ENCODE peak calls at places on chromosomes 1 and 21, in nine cellular contexts. P is H54, O is mammary epithelial cell, F is mucosa of descending colon, G is NCI-H1105 treated with DMSO at 0.1 percent for 48 hours, A is T follicular helper cell, J is HFF-Myc, Q is NCI-H1417, U is ELR. X is an unnamed sample.

GRCh38 chr1:110634455-110635281 is 28.5 kb upstream of the KCNA2 start:
- DNase-seq in P (peak), O (peak), F (peak), G (no peak), A (peak), J (no peak), Q (no peak), U (peak), X (peak)

GRCh38 chr1:11795238-11795890 is 10.4 kb downstream of the MTHFR start:
- DNase-seq in P (no peak), O (no peak), F (no peak), G (no peak), A (no peak), J (no peak), Q (no peak), U (no peak), X (no peak)

GRCh38 chr1:236400061-236400638 is 6.1 kb downstream of the EDARADD start:
- DNase-seq in P (no peak), O (no peak), F (no peak), G (no peak), A (no peak), J (no peak), Q (no peak), U (no peak), X (no peak)

GRCh38 chr1:222618001-222618879 is at the start of gene MIA3:
- DNase-seq in P (peak), O (no peak), F (peak), G (peak), A (peak), J (peak), Q (peak), U (peak), X (peak)

GRCh38 chr1:24898152-24898908 is 31.7 kb downstream of the RUNX3 start:
- DNase-seq in P (no peak), O (peak), F (peak), G (no peak), A (no peak), J (no peak), Q (no peak), U (peak), X (no peak)

GRCh38 chr1:228236744-228237143 is 28.9 kb downstream of the OBSCN start:
- DNase-seq in P (no peak), O (peak), F (peak), G (no peak), A (no peak), J (no peak), Q (no peak), U (peak), X (no peak)

GRCh38 chr21:43835061-43835460 is 30.0 kb upstream of the AGPAT3 start:
- DNase-seq in P (no peak), O (no peak), F (no peak), G (no peak), A (no peak), J (no peak), Q (no peak), U (no peak), X (no peak)

GRCh38 chr21:46095814-46096595 is 1.9 kb upstream of the COL6A2 start:
- DNase-seq in P (no peak), O (no peak), F (no peak), G (no peak), A (no peak), J (no peak), Q (no peak), U (no peak), X (no peak)

GRCh38 chr1:193322218-193322617 is 135.8 kb upstream of the B3GALT2 start:
- DNase-seq in P (peak), O (peak), F (no peak), G (no peak), A (no peak), J (peak), Q (no peak), U (peak), X (no peak)

GRCh38 chr1:6554907-6555778 is at the start of gene TAS1R1:
- DNase-seq in P (no peak), O (no peak), F (no peak), G (no peak), A (no peak), J (no peak), Q (no peak), U (no peak), X (peak)

GRCh38 chr1:117928881-117929339 is 511 bp downstream of the GDAP2 start:
- DNase-seq in P (peak), O (peak), F (peak), G (peak), A (peak), J (peak), Q (peak), U (peak), X (peak)

GRCh38 chr1:27971674-27972073 is 11.9 kb downstream of the XKR8 start:
- DNase-seq in P (no peak), O (no peak), F (no peak), G (peak), A (no peak), J (no peak), Q (peak), U (no peak), X (no peak)

GRCh38 chr1:119336738-119337315 is 31.8 kb upstream of the HAO2 start:
- DNase-seq in P (no peak), O (no peak), F (no peak), G (no peak), A (no peak), J (no peak), Q (no peak), U (no peak), X (no peak)

GRCh38 chr1:34984435-34985062 is 598 bp downstream of the TMEM35B start:
- DNase-seq in P (peak), O (peak), F (peak), G (no peak), A (no peak), J (no peak), Q (peak), U (peak), X (no peak)

GRCh38 chr1:213418268-213419068 is 367.4 kb downstream of the RPS6KC1 start:
- DNase-seq in P (no peak), O (no peak), F (no peak), G (no peak), A (no peak), J (no peak), Q (no peak), U (no peak), X (no peak)

GRCh38 chr1:22763479-22764200 is 53.0 kb downstream of the EPHB2 start:
- DNase-seq in P (no peak), O (no peak), F (no peak), G (no peak), A (no peak), J (no peak), Q (no peak), U (peak), X (no peak)

GRCh38 chr1:76240321-76240720 is 165.8 kb downstream of the ST6GALNAC3 start:
- DNase-seq in P (no peak), O (no peak), F (no peak), G (no peak), A (no peak), J (no peak), Q (no peak), U (no peak), X (no peak)

GRCh38 chr1:111227875-111228747 is 598 bp downstream of the CHI3L2 start:
- DNase-seq in P (peak), O (peak), F (no peak), G (no peak), A (no peak), J (no peak), Q (no peak), U (peak), X (no peak)

GRCh38 chr1:219757890-219758289 is 145.0 kb upstream of the ZC3H11B start:
- DNase-seq in P (no peak), O (peak), F (no peak), G (peak), A (no peak), J (peak), Q (no peak), U (no peak), X (no peak)

GRCh38 chr1:206851611-206852010 is 13.8 kb upstream of the IL20 start:
- DNase-seq in P (no peak), O (peak), F (no peak), G (no peak), A (no peak), J (no peak), Q (no peak), U (peak), X (no peak)

GRCh38 chr1:86648255-86648654 is 56.1 kb upstream of the SH3GLB1 start:
- DNase-seq in P (peak), O (peak), F (no peak), G (peak), A (no peak), J (peak), Q (no peak), U (peak), X (no peak)

GRCh38 chr1:214700381-214700780 is 97.4 kb downstream of the CENPF start:
- DNase-seq in P (no peak), O (no peak), F (no peak), G (no peak), A (no peak), J (no peak), Q (no peak), U (no peak), X (no peak)

X was measured in nucleus accumbens.